ENCODE peak calls at places on chromosome 4, in six cellular contexts. Y, L, M, V, D and A are unnamed samples.

GRCh38 chr4:10396181-10396580 is 61.0 kb downstream of the ZNF518B start:
- DNase-seq in Y (peak; percentile 89), L (no peak), M (no peak), V (no peak), D (no peak), A (no peak)

GRCh38 chr4:129603241-129603931 is 507.4 kb downstream of the C4orf33 start:
- DNase-seq in Y (no peak), L (no peak), M (no peak), V (no peak), D (no peak), A (no peak)

GRCh38 chr4:48877827-48878535 is 28.6 kb downstream of the OCIAD2 start:
- DNase-seq in Y (peak; percentile 87), L (no peak), M (no peak), V (peak; percentile 49), D (no peak), A (no peak)

GRCh38 chr4:68375667-68376559 is 26.0 kb upstream of the YTHDC1 start:
- DNase-seq in Y (peak; percentile 77), L (peak; percentile 71), M (peak; percentile 5), V (peak; percentile 86), D (peak; percentile 39), A (peak; percentile 6)

GRCh38 chr4:2259036-2259540 is 2.8 kb downstream of the MXD4 start:
- DNase-seq in Y (no peak), L (no peak), M (no peak), V (no peak), D (no peak), A (no peak)

GRCh38 chr4:31290836-31291235 is 570.7 kb downstream of the PCDH7 start:
- DNase-seq in Y (no peak), L (no peak), M (no peak), V (no peak), D (peak; percentile 31), A (no peak)

GRCh38 chr4:110184124-110184790 is 14.2 kb downstream of the ELOVL6 start:
- DNase-seq in Y (peak; percentile 39), L (peak; percentile 49), M (no peak), V (no peak), D (no peak), A (no peak)

GRCh38 chr4:147590249-147590920 is 26.8 kb upstream of the TMEM184C start:
- DNase-seq in Y (peak; percentile 34), L (peak; percentile 87), M (peak; percentile 31), V (peak; percentile 92), D (peak; percentile 70), A (peak; percentile 81)

GRCh38 chr4:152862608-152863007 is 73.5 kb upstream of the FHDC1 start:
- DNase-seq in Y (no peak), L (no peak), M (no peak), V (no peak), D (no peak), A (no peak)

GRCh38 chr4:16090306-16090705 is 6.5 kb upstream of the PROM1 start:
- DNase-seq in Y (peak; percentile 26), L (no peak), M (no peak), V (no peak), D (no peak), A (no peak)

GRCh38 chr4:8440491-8441311 is at the start of the genes ACOX3 and TRMT44:
- DNase-seq in Y (peak; percentile 94), L (peak; percentile 94), M (peak; percentile 84), V (peak; percentile 87), D (peak; percentile 94), A (peak; percentile 92)

GRCh38 chr4:154559141-154559841 is 3.5 kb upstream of the FGB start:
- DNase-seq in Y (peak; percentile 63), L (peak; percentile 73), M (no peak), V (peak; percentile 69), D (peak; percentile 17), A (no peak)

GRCh38 chr4:22869235-22869634 is 176.5 kb downstream of the GBA3 start:
- DNase-seq in Y (no peak), L (no peak), M (no peak), V (no peak), D (peak; percentile 20), A (no peak)

GRCh38 chr4:121696140-121696640 is 590 bp downstream of the ANXA5 start:
- DNase-seq in Y (peak; percentile 82), L (peak; percentile 87), M (peak; percentile 69), V (peak; percentile 77), D (peak; percentile 57), A (no peak)

GRCh38 chr4:28565434-28565833 is 1704.8 kb downstream of the STIM2 start:
- DNase-seq in Y (no peak), L (no peak), M (no peak), V (no peak), D (no peak), A (no peak)

GRCh38 chr4:86451560-86452322 is 91.9 kb upstream of the MAPK10 start:
- DNase-seq in Y (peak; percentile 35), L (peak; percentile 27), M (no peak), V (no peak), D (no peak), A (no peak)

GRCh38 chr4:112817933-112818921 is 181.3 kb downstream of the LARP7 start:
- DNase-seq in Y (peak; percentile 83), L (peak; percentile 84), M (peak; percentile 88), V (peak; percentile 95), D (peak; percentile 81), A (peak; percentile 52)

GRCh38 chr4:25144870-25145481 is 15.3 kb downstream of the SEPSECS start:
- DNase-seq in Y (no peak), L (peak; percentile 57), M (no peak), V (peak; percentile 56), D (no peak), A (no peak)

GRCh38 chr4:130703211-130703920 is 1607.4 kb downstream of the C4orf33 start:
- DNase-seq in Y (peak; percentile 83), L (no peak), M (no peak), V (no peak), D (no peak), A (no peak)

GRCh38 chr4:159010563-159011260 is 92.2 kb upstream of the RAPGEF2 start:
- DNase-seq in Y (peak; percentile 75), L (peak; percentile 87), M (peak; percentile 26), V (peak; percentile 78), D (no peak), A (no peak)

GRCh38 chr4:37737456-37737855 is 51.3 kb upstream of the RELL1 start:
- DNase-seq in Y (peak; percentile 63), L (peak; percentile 69), M (no peak), V (no peak), D (no peak), A (no peak)

GRCh38 chr4:52645315-52645714 is 13.8 kb downstream of the USP46 start:
- DNase-seq in Y (no peak), L (no peak), M (no peak), V (no peak), D (no peak), A (no peak)

GRCh38 chr4:55143858-55144257 is 18.5 kb upstream of the KDR start:
- DNase-seq in Y (peak; percentile 19), L (no peak), M (no peak), V (no peak), D (no peak), A (no peak)

GRCh38 chr4:124828382-124828781 is 115.8 kb upstream of the ANKRD50 start:
- DNase-seq in Y (no peak), L (no peak), M (no peak), V (no peak), D (no peak), A (no peak)